ENCODE peak calls at places on chromosomes 16 and 17, in five cellular contexts. F is HepG2, Z is K562, H is SK-N-SH, I is GM12878. Y is an unnamed sample.

GRCh38 chr17:17708301-17708700 is 27.0 kb downstream of the RAI1 start:
- DNase-seq in F (no peak), Z (no peak), H (no peak), I (no peak), Y (no peak)

GRCh38 chr17:72580321-72581127 is 459.7 kb downstream of the SOX9 start:
- DNase-seq in F (peak), Z (no peak), H (no peak), I (no peak), Y (no peak)

GRCh38 chr17:34797724-34798123 is 163.5 kb downstream of the CCT6B start:
- DNase-seq in F (peak), Z (peak), H (no peak), I (no peak), Y (peak)

GRCh38 chr17:80898706-80899105 is 92.9 kb upstream of the CHMP6 start:
- DNase-seq in F (no peak), Z (no peak), H (no peak), I (no peak), Y (no peak)

GRCh38 chr17:78301821-78302213 is 58.1 kb downstream of the SOCS3 start:
- DNase-seq in F (no peak), Z (no peak), H (no peak), I (no peak), Y (no peak)

GRCh38 chr16:88407807-88408206 is 25.0 kb downstream of the ZNF469 start:
- DNase-seq in F (no peak), Z (no peak), H (no peak), I (no peak), Y (no peak)

GRCh38 chr17:77445908-77446535 is 305.3 kb downstream of the SEC14L1 start:
- DNase-seq in F (no peak), Z (peak), H (no peak), I (no peak), Y (peak)

GRCh38 chr16:89122322-89122831 is 28.7 kb downstream of the ACSF3 start:
- DNase-seq in F (no peak), Z (no peak), H (no peak), I (no peak), Y (no peak)

GRCh38 chr17:64340557-64340956 is 50.1 kb downstream of the PECAM1 start:
- DNase-seq in F (no peak), Z (no peak), H (no peak), I (no peak), Y (no peak)

GRCh38 chr16:18797746-18798145 is 3.6 kb downstream of the ARL6IP1 start:
- DNase-seq in F (no peak), Z (no peak), H (no peak), I (no peak), Y (no peak)

GRCh38 chr16:75044800-75045361 is 46.1 kb downstream of the ZNRF1 start:
- DNase-seq in F (no peak), Z (no peak), H (no peak), I (no peak), Y (no peak)

GRCh38 chr16:65154321-65154720 is 32.5 kb upstream of the CDH11 start:
- DNase-seq in F (no peak), Z (no peak), H (no peak), I (no peak), Y (no peak)

GRCh38 chr17:8695916-8696415 is 48.7 kb downstream of the CCDC42 start:
- DNase-seq in F (no peak), Z (no peak), H (no peak), I (no peak), Y (no peak)

GRCh38 chr17:1229354-1229890 is 40.8 kb upstream of the BHLHA9 start:
- DNase-seq in F (no peak), Z (peak), H (peak), I (no peak), Y (no peak)

GRCh38 chr17:55674107-55674506 is 48.6 kb downstream of the TMEM100 start:
- DNase-seq in F (no peak), Z (no peak), H (no peak), I (no peak), Y (no peak)

GRCh38 chr16:25812215-25812614 is 120.5 kb downstream of the HS3ST4 start:
- DNase-seq in F (no peak), Z (no peak), H (no peak), I (no peak), Y (no peak)

GRCh38 chr17:64983708-64984107 is 64.4 kb upstream of the LRRC37A3 start:
- DNase-seq in F (no peak), Z (no peak), H (no peak), I (no peak), Y (no peak)

GRCh38 chr16:23465179-23465578 is 12.2 kb upstream of the COG7 start:
- DNase-seq in F (no peak), Z (no peak), H (no peak), I (no peak), Y (no peak)

GRCh38 chr16:23464196-23464595 is 11.2 kb upstream of the COG7 start:
- DNase-seq in F (no peak), Z (no peak), H (no peak), I (no peak), Y (no peak)

GRCh38 chr16:23466162-23466885 is 13.3 kb upstream of the COG7 start:
- DNase-seq in F (no peak), Z (no peak), H (no peak), I (no peak), Y (peak)

DNA sequence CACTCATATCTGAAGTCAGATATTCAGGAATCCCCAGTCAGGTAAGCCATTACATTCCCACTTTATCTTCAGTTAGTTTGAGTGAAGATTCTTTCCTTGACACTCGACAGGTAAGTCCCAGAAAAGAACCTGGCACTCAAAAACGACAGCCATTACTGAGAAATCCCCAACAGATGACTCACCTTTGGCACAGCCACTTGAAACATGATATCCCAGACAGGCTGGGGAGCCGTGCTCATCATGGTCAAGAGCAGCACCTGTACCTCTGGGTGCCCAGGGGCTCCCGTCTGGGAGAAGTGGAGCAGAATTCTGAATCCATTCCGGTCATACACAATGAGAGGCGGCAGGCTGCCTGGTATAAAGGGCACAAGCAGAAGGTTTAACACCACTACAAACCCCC is 16.8 kb upstream of the COG7 start:
- DNase-seq in F (no peak), Z (no peak), H (no peak), I (no peak), Y (peak)
- TF ChIP-seq MXI1 in F (no peak), Z (no peak), H (no peak), I (no peak), Y (no peak)

DNA sequence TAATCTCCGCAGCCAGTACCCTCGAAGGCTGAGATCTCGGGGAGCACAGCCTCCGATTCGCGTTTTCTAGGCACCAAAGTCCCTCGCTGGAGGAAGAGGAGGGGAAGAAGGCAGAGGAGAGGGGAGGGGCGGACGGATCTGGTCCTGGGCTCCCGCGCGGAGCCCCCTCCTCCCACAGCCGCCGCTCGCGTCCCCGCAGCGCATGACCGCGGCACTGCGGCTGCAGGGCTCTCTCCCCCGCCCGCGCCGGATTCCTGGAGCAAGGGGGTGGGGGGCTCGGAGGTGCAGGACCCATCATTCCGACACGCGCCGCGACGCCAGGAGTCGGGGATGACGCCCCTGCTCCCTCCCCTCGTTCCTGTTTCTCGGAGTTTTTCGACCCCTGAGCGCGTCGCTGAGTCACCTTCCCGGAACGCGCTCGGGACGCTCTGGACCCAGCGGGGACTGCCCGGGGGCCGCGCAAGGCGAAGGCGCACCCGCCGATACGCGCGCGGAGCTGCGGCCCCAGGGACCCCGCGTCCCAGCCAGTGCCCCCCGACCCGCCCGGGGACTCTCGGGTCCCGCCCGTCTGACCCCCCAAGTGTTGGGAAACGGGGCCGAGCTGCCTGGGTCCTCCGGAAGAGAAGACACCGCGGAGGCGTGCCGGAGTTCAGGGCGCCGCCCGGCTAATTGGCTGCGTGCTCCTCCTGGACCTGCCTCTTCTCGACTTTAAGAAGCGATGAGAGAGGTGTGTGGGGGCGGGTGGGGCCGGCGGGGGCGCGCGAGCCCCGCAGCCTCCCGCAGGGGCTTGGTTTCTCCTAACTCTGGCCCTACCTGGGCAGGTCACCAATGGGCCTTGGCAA is 1.4 kb upstream of the SPHK1 start:
- DNase-seq in F (peak), Z (peak), H (peak), I (no peak), Y (peak)
- TF ChIP-seq MXI1 in F (peak), Z (no peak), H (no peak), I (no peak), Y (no peak)

GRCh38 chr17:57295526-57296023 is 39.3 kb downstream of the MSI2 start:
- DNase-seq in F (no peak), Z (no peak), H (no peak), I (no peak), Y (peak)
- TF ChIP-seq MXI1 in F (no peak), Z (no peak), H (no peak), I (no peak), Y (no peak)

GRCh38 chr16:85541619-85542547 is 71.2 kb upstream of the GSE1 start:
- DNase-seq in F (no peak), Z (no peak), H (no peak), I (no peak), Y (no peak)
- TF ChIP-seq MXI1 in F (no peak), Z (no peak), H (no peak), I (no peak), Y (no peak)

DNA sequence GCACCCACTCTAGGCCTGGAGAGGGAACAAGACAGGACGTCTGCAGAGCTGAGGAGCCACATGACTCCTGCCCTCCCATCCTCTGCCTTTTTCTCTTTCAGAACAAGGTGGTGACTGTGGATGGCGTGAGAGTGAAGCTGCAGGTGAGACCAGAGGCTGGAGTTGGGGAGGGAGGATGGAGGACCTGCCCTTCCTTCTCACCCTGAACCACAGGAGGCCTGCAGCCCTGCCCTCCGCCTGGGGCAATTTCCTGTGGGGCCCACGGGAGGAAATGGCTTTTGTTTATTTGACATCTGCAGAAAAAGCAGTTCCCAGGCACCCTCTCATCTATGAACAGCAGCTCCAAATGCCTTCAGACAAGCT is 5.1 kb downstream of the RAB37 start:
- DNase-seq in F (no peak), Z (no peak), H (no peak), I (peak), Y (peak)
- TF ChIP-seq MXI1 in F (no peak), Z (no peak), H (no peak), I (no peak), Y (no peak)

DNA sequence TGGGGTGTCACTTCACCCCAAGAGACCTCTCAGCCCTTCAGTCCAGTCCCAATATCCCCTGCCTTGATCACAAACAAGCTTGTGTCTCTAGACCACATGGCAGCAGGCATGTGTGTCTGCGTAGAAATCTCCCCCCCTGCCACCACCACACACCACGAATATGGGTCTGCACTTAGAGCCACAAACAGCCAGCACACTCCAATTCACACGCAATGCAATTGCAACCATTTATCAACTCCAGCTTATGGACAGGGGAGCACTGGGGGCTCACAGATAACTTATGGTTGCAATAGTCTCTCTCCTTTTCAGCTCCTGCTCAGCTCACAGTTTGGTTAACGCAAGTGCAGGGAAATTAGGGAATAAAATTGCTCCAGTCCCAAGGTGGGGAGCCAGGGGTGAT is 2.6 kb downstream of the HOXB9 start:
- DNase-seq in F (no peak), Z (no peak), H (no peak), I (no peak), Y (no peak)
- TF ChIP-seq MXI1 in F (no peak), Z (no peak), H (no peak), I (no peak), Y (no peak)

GRCh38 chr17:49777577-49777976 is 10.9 kb upstream of the KAT7 start:
- DNase-seq in F (no peak), Z (no peak), H (no peak), I (no peak), Y (no peak)

GRCh38 chr17:49775546-49776260 is 11.8 kb upstream of the FAM117A start:
- DNase-seq in F (peak), Z (no peak), H (no peak), I (no peak), Y (no peak)

GRCh38 chr17:49776864-49777263 is 11.6 kb upstream of the KAT7 start:
- DNase-seq in F (no peak), Z (no peak), H (no peak), I (no peak), Y (no peak)

GRCh38 chr17:49783051-49783715 is 5.3 kb upstream of the KAT7 start:
- DNase-seq in F (no peak), Z (no peak), H (no peak), I (no peak), Y (no peak)

DNA sequence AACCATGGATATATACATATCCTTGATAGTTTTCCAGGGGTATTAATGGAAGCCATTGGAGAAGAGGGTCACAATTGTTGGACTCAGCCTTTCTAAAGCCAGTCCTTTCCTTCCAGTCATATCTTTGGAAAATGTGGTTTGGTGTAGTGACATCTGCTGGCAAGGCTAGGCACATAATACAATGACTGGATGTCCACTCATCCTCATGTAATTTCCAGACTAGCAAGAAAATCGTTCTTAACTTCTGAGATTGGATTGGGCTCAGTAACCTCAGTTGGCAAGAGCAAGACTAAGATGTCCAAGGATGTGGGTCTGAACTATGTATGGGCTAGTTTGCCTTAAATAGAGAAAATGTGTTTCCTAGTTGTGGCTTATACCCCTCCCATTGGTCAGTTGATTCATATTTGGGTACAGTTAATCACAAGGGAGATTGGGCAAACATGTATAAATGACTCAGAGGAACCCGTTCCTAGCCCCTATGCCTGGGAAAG is 8.7 kb upstream of the KAT7 start:
- DNase-seq in F (peak), Z (peak), H (peak), I (no peak), Y (peak)
- TF ChIP-seq MXI1 in F (no peak), Z (no peak), H (no peak), I (no peak), Y (no peak)

Y was measured in IMR-90.